ENCODE peak calls at places on chromosomes 2 and 18, in five cellular contexts. I, T, F, B and K are unnamed samples.

GRCh38 chr2:104043864-104044263 is 810.1 kb upstream of the POU3F3 start:
- DNase-seq in F (no peak), B (no peak), T (no peak), I (no peak), K (peak)

GRCh38 chr2:95530734-95531133 is 46.2 kb upstream of the TRIM43B start:
- DNase-seq in T (peak), B (no peak), F (peak), I (peak), K (no peak)

GRCh38 chr2:49619804-49620203 is 465.5 kb upstream of the FSHR start:
- DNase-seq in B (no peak), F (no peak), T (no peak), I (no peak), K (no peak)

GRCh38 chr2:42903821-42904575 is 111.6 kb upstream of the HAAO start:
- DNase-seq in T (no peak), F (no peak), I (no peak), B (no peak), K (no peak)

GRCh38 chr2:158600155-158600802 is 143.5 kb downstream of the PKP4 start:
- DNase-seq in I (peak), T (peak), B (no peak), F (peak), K (no peak)

GRCh38 chr2:26571316-26571715 is 69.8 kb downstream of the CIB4 start:
- DNase-seq in I (no peak), B (no peak), T (no peak), F (no peak), K (no peak)

GRCh38 chr2:233867993-233868532 is at the start of gene MSL3B:
- DNase-seq in T (peak), I (peak), B (peak), F (peak), K (no peak)

GRCh38 chr2:216584112-216584511 is 49.1 kb upstream of the IGFBP2 start:
- DNase-seq in I (no peak), B (peak), F (no peak), T (no peak), K (no peak)

GRCh38 chr18:48142353-48142752 is 211.9 kb upstream of the SMAD2 start:
- DNase-seq in B (no peak), F (no peak), I (no peak), T (no peak), K (no peak)

GRCh38 chr2:142521492-142521891 is 356.0 kb upstream of the KYNU start:
- DNase-seq in I (no peak), T (no peak), F (no peak), B (no peak), K (no peak)

GRCh38 chr18:55317832-55318231 is 270.2 kb downstream of the TCF4 start:
- DNase-seq in F (peak), T (no peak), I (peak), B (no peak), K (no peak)

GRCh38 chr2:182890305-182890704 is 23.9 kb upstream of the FRZB start:
- DNase-seq in T (no peak), I (no peak), B (no peak), F (no peak), K (no peak)

GRCh38 chr2:189574793-189575475 is 5.7 kb downstream of the SLC40A1 start:
- DNase-seq in T (no peak), F (no peak), I (no peak), B (no peak), K (no peak)

GRCh38 chr18:1848716-1849115 is 722.6 kb downstream of the METTL4 start:
- DNase-seq in T (no peak), I (no peak), F (no peak), B (no peak), K (no peak)